ENCODE peak calls at places on chromosomes 12 and 14, in ten cellular contexts. T is sciatic nerve, X is upper lobe of left lung, F is non-pigmented ciliary epithelial cell, C is endothelial cell, U is H1, O is C1 segment of cervical spinal cord, P is stomach, Q is HT-29, S is RPMI7951. D is an unnamed sample.

GRCh38 chr14:61315288-61315687 is 6.1 kb upstream of the PRKCH start:
- DNase-seq in T (no peak), F (no peak), C (no peak), S (no peak), X (no peak), P (no peak), U (no peak), Q (no peak), O (no peak), D (no peak)

GRCh38 chr12:64745259-64745807 is 13.9 kb downstream of the GNS start:
- DNase-seq in X (no peak), Q (no peak), C (no peak), F (no peak), O (no peak), S (no peak), T (no peak), P (no peak), U (no peak), D (no peak)

GRCh38 chr12:132057691-132058090 is 86.4 kb downstream of the DDX51 start:
- DNase-seq in O (no peak), F (no peak), U (no peak), T (no peak), X (no peak), S (no peak), P (no peak), C (no peak), Q (no peak), D (no peak)

GRCh38 chr14:81127785-81128184 is 93.0 kb downstream of the GTF2A1 start:
- DNase-seq in S (peak), C (no peak), T (no peak), Q (no peak), P (no peak), O (no peak), F (no peak), X (no peak), U (no peak), D (no peak)

GRCh38 chr12:6074979-6075585 is 49.4 kb downstream of the VWF start:
- DNase-seq in S (peak), P (peak), T (no peak), Q (no peak), U (no peak), F (no peak), O (no peak), X (peak), C (no peak), D (no peak)

GRCh38 chr12:40058721-40059190 is 47.1 kb downstream of the SLC2A13 start:
- DNase-seq in F (no peak), U (no peak), C (no peak), Q (no peak), X (no peak), S (peak), P (no peak), O (no peak), T (no peak), D (no peak)

GRCh38 chr14:106174206-106174605 is 647.8 kb downstream of the TMEM121 start:
- DNase-seq in Q (no peak), F (no peak), X (peak), P (peak), T (no peak), C (no peak), S (no peak), U (no peak), O (no peak), D (no peak)

GRCh38 chr12:43807361-43807760 is 1.2 kb upstream of the TWF1 start:
- DNase-seq in X (no peak), P (no peak), F (no peak), S (no peak), C (no peak), O (no peak), T (no peak), Q (no peak), U (no peak), D (no peak)

GRCh38 chr14:36661506-36662257 is at the start of gene PAX9:
- DNase-seq in F (peak), C (peak), P (peak), S (peak), U (peak), O (no peak), T (peak), Q (peak), X (peak), D (no peak)

GRCh38 chr12:94938583-94938982 is 64.9 kb downstream of the NDUFA12 start:
- DNase-seq in T (no peak), O (no peak), Q (no peak), P (no peak), F (no peak), U (no peak), X (no peak), C (no peak), S (no peak), D (no peak)

GRCh38 chr12:117124421-117125274 is 25.4 kb upstream of the TESC start:
- DNase-seq in C (no peak), F (no peak), O (no peak), X (no peak), U (no peak), Q (no peak), S (peak), T (no peak), P (no peak), D (no peak)

GRCh38 chr12:96425973-96426372 is 25.7 kb upstream of the CDK17 start:
- DNase-seq in S (peak), X (no peak), C (no peak), T (no peak), U (no peak), Q (no peak), O (no peak), F (no peak), P (no peak), D (no peak)

GRCh38 chr14:22888662-22889061 is 5.6 kb downstream of the REM2 start:
- DNase-seq in Q (no peak), F (no peak), S (no peak), O (no peak), C (no peak), P (no peak), U (no peak), T (no peak), X (no peak), D (no peak)

GRCh38 chr12:2959194-2959507 is at the start of gene TEAD4:
- DNase-seq in S (peak), Q (peak), F (no peak), O (no peak), C (peak), X (peak), P (peak), U (no peak), T (peak), D (peak)

GRCh38 chr14:67514650-67515385 is 18.3 kb upstream of the PLEKHH1 start:
- DNase-seq in F (no peak), S (peak), O (no peak), Q (no peak), T (peak), X (peak), P (peak), U (no peak), C (peak), D (peak)

GRCh38 chr14:99579077-99579836 is 24.8 kb downstream of the CCDC85C start:
- DNase-seq in T (no peak), S (no peak), C (no peak), X (peak), O (no peak), P (peak), F (no peak), Q (peak), U (no peak), D (no peak)

GRCh38 chr14:77598366-77599050 is 17.9 kb downstream of the SPTLC2 start:
- DNase-seq in Q (peak), C (no peak), X (no peak), F (no peak), P (no peak), S (no peak), U (no peak), T (no peak), O (no peak), D (no peak)